ENCODE peak calls at places on chromosomes 16 and 17, in eight cellular contexts. B is nephron progenitor cell, P is fibroblast of mammary gland, L is dorsolateral prefrontal cortex, G is brain microvascular endothelial cell, O is pancreas, U is AG09309, N is progenitor cell of endocrine pancreas. X is an unnamed sample.

GRCh38 chr17:74605361-74605760 is 13.3 kb upstream of the CD300LD start:
- DNase-seq in B (no peak), P (peak), L (peak), G (peak), O (no peak), U (peak), N (no peak), X (peak)

GRCh38 chr16:26078971-26079370 is 387.2 kb downstream of the HS3ST4 start:
- DNase-seq in B (no peak), P (no peak), L (no peak), G (no peak), O (no peak), U (no peak), N (no peak), X (no peak)

GRCh38 chr16:82658796-82659195 is 32.0 kb downstream of the CDH13 start:
- DNase-seq in B (no peak), P (no peak), L (no peak), G (no peak), O (no peak), U (no peak), N (no peak), X (no peak)

GRCh38 chr17:39541652-39542051 is 66.1 kb downstream of the NEUROD2 start:
- DNase-seq in B (no peak), P (no peak), L (no peak), G (no peak), O (no peak), U (no peak), N (no peak), X (no peak)

GRCh38 chr16:30535777-30536190 is 1.1 kb upstream of the ZNF747 start:
- DNase-seq in B (peak), P (peak), L (no peak), G (peak), O (peak), U (no peak), N (no peak), X (peak)

GRCh38 chr17:43146649-43147048 is 21.5 kb upstream of the BRCA1 start:
- DNase-seq in B (no peak), P (no peak), L (no peak), G (no peak), O (no peak), U (no peak), N (no peak), X (no peak)

GRCh38 chr16:14354561-14355351 is 275.3 kb downstream of the PARN start:
- DNase-seq in B (no peak), P (no peak), L (no peak), G (no peak), O (no peak), U (no peak), N (no peak), X (peak)

GRCh38 chr17:39939588-39940419 is 12.3 kb downstream of the LRRC3C start:
- DNase-seq in B (no peak), P (peak), L (no peak), G (peak), O (no peak), U (peak), N (no peak), X (no peak)

GRCh38 chr17:10646393-10646990 is 10.6 kb downstream of the MYH3 start:
- DNase-seq in B (peak), P (peak), L (peak), G (peak), O (peak), U (peak), N (peak), X (no peak)

GRCh38 chr16:81480856-81481821 is 36.5 kb downstream of the CMIP start:
- DNase-seq in B (no peak), P (peak), L (no peak), G (peak), O (no peak), U (no peak), N (no peak), X (peak)

GRCh38 chr16:27749946-27750345 is 200.0 kb downstream of the KATNIP start:
- DNase-seq in B (no peak), P (no peak), L (no peak), G (no peak), O (no peak), U (no peak), N (no peak), X (no peak)

GRCh38 chr16:27749547-27749875 is 199.6 kb downstream of the KATNIP start:
- DNase-seq in B (no peak), P (no peak), L (no peak), G (no peak), O (no peak), U (no peak), N (no peak), X (no peak)

GRCh38 chr16:27746076-27746855 is 196.3 kb downstream of the KATNIP start:
- DNase-seq in B (no peak), P (no peak), L (no peak), G (no peak), O (no peak), U (no peak), N (no peak), X (no peak)

GRCh38 chr16:27748868-27749546 is 199.1 kb downstream of the KATNIP start:
- DNase-seq in B (no peak), P (peak), L (no peak), G (peak), O (no peak), U (peak), N (no peak), X (peak)

DNA sequence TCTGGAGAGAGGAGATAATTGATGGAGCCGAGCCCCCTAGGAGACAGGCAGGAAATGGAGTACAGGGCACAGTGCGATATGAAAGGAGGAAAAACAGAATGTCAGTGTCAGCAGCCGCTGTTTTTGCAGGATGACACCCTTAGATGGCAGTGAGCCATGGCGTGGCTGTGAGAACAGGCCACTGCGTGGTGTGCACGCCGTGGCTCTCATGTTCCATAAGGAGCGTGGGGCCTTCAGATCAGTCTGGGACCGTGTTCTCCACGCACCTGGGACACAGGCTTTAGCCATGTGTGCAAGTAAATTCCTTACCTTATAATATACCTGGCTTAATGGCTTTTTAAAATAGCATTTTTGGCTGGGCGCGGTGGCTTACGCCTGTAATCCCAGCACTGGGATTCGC is 198.0 kb downstream of the KATNIP start:
- DNase-seq in B (no peak), P (no peak), L (no peak), G (no peak), O (no peak), U (no peak), N (no peak), X (no peak)
- TF ChIP-seq CTCF in B (no peak), P (no peak), L (no peak), G (no peak), O (no peak), U (no peak), N (no peak), X (no peak)

GRCh38 chr16:48541108-48541786 is 68.7 kb downstream of the N4BP1 start:
- DNase-seq in B (no peak), P (no peak), L (no peak), G (no peak), O (no peak), U (no peak), N (no peak), X (no peak)

GRCh38 chr16:48540222-48540900 is 69.6 kb downstream of the N4BP1 start:
- DNase-seq in B (no peak), P (no peak), L (no peak), G (no peak), O (no peak), U (no peak), N (no peak), X (peak)

GRCh38 chr16:48542966-48543365 is 67.0 kb downstream of the N4BP1 start:
- DNase-seq in B (no peak), P (no peak), L (no peak), G (no peak), O (no peak), U (no peak), N (no peak), X (peak)

GRCh38 chr16:48539485-48540221 is 70.3 kb downstream of the N4BP1 start:
- DNase-seq in B (no peak), P (no peak), L (no peak), G (no peak), O (no peak), U (no peak), N (no peak), X (no peak)

DNA sequence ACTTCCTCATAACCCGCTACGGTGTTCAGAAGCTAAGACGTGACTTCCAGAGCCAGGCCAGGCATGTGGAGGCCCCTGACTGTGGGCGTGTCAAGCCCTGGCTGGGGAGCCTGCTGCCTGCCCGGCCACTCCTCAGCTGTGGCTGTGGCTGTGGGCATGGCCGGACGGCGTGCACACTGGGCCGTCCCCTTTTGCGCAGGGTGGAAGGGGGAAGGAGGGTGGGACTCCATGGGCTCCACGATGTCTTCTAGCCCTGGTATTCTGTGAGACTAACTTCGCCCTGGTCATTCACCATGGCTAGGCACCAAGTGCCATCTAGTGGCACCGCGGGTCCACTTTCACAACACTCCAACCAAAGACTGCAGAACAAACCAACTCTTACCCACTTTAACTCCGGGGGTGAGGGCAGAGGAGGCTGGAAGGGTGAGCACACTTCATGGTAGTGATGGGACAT is 67.9 kb downstream of the N4BP1 start:
- DNase-seq in B (no peak), P (peak), L (peak), G (peak), O (no peak), U (no peak), N (no peak), X (peak)
- TF ChIP-seq CTCF in B (peak), P (peak), L (peak), G (peak), O (no peak), U (peak), N (peak), X (peak)

GRCh38 chr16:25037221-25037620 is 22.1 kb upstream of the ARHGAP17 start:
- DNase-seq in B (no peak), P (no peak), L (no peak), G (no peak), O (no peak), U (no peak), N (no peak), X (no peak)
- TF ChIP-seq CTCF in B (no peak), P (no peak), L (no peak), G (no peak), O (no peak), U (no peak), N (no peak), X (no peak)

GRCh38 chr16:27920391-27920891 is 143.1 kb downstream of the GSG1L start:
- DNase-seq in B (peak), P (no peak), L (peak), G (no peak), O (no peak), U (no peak), N (peak), X (no peak)
- TF ChIP-seq CTCF in B (peak), P (peak), L (no peak), G (peak), O (no peak), U (no peak), N (peak), X (no peak)

GRCh38 chr16:2586241-2586640 is 48.4 kb downstream of the PDPK1 start:
- DNase-seq in B (no peak), P (no peak), L (no peak), G (no peak), O (no peak), U (no peak), N (no peak), X (peak)
- TF ChIP-seq CTCF in B (peak), P (peak), L (no peak), G (peak), O (no peak), U (no peak), N (no peak), X (no peak)